ENCODE peak calls at places on chromosomes 4 and X, in eight cellular contexts. P, N, B, W, Y, J, M and G are unnamed samples.
A peak's percentile ranks its signal among the peaks of the same experiment; 100 is the strongest.

GRCh38 chr4:82711158-82711785 is 87.3 kb downstream of the SCD5 start:
- DNase-seq in B (no peak), M (no peak), N (no peak), Y (no peak), P (no peak), J (no peak), W (no peak), G (no peak)

GRCh38 chrX:13387656-13388421 is 68.0 kb upstream of the ATXN3L start:
- DNase-seq in P (no peak), B (no peak), W (no peak), J (no peak), Y (no peak), N (no peak), M (no peak), G (no peak)

GRCh38 chrX:84047339-84047738 is 140.7 kb downstream of the RPS6KA6 start:
- DNase-seq in N (no peak), B (no peak), P (no peak), M (no peak), W (no peak), Y (no peak), J (no peak), G (no peak)

GRCh38 chrX:670596-670995 is 40.0 kb downstream of the SHOX start:
- DNase-seq in M (no peak), W (no peak), J (no peak), Y (no peak), N (no peak), B (no peak), P (no peak), G (no peak)

GRCh38 chr4:111433436-111433835 is 711.8 kb upstream of the FAM241A start:
- DNase-seq in J (no peak), P (no peak), W (no peak), M (no peak), N (no peak), Y (no peak), B (no peak), G (no peak)

GRCh38 chr4:184310881-184311709 is 93.4 kb upstream of the ENPP6 start:
- DNase-seq in N (peak; percentile 36), B (peak; percentile 33), P (no peak), Y (no peak), J (peak; percentile 43), W (peak; percentile 92), M (no peak), G (no peak)

GRCh38 chr4:81486502-81486901 is 14.8 kb upstream of the RASGEF1B start:
- DNase-seq in B (no peak), J (no peak), P (no peak), Y (no peak), N (no peak), W (no peak), M (no peak), G (no peak)

GRCh38 chr4:94068712-94069111 is 139.0 kb upstream of the SMARCAD1 start:
- DNase-seq in W (no peak), N (no peak), M (no peak), Y (no peak), P (no peak), B (no peak), J (no peak), G (no peak)

GRCh38 chrX:153724252-153725038 is at the start of the genes ABCD1 and BCAP31:
- DNase-seq in Y (peak; percentile 86), W (peak; percentile 88), N (peak; percentile 88), M (peak; percentile 90), J (peak; percentile 95), P (peak; percentile 49), B (peak; percentile 91), G (peak; percentile 87)

GRCh38 chr4:76547167-76547760 is 112.2 kb downstream of the SHROOM3 start:
- DNase-seq in B (peak; percentile 25), M (no peak), J (no peak), Y (no peak), P (no peak), W (no peak), N (no peak), G (no peak)

GRCh38 chrX:13078739-13079444 is 34.5 kb upstream of the FAM9C start:
- DNase-seq in Y (no peak), N (peak; percentile 28), B (peak; percentile 85), M (peak; percentile 19), P (no peak), J (peak; percentile 57), W (peak; percentile 59), G (no peak)

GRCh38 chrX:41512394-41512793 is 65.3 kb downstream of the NYX start:
- DNase-seq in W (no peak), B (no peak), Y (no peak), J (no peak), M (no peak), P (no peak), N (no peak), G (no peak)

GRCh38 chrX:130139474-130140201 is 26.0 kb downstream of the AIFM1 start:
- DNase-seq in N (no peak), P (no peak), W (no peak), J (no peak), M (no peak), B (peak; percentile 30), Y (no peak), G (no peak)

GRCh38 chr4:81412941-81413488 is 58.7 kb downstream of the RASGEF1B start:
- DNase-seq in W (no peak), M (no peak), Y (no peak), N (no peak), P (no peak), B (no peak), J (no peak), G (no peak)

GRCh38 chrX:129984196-129984962 is 1.9 kb downstream of the BCORL1 start:
- DNase-seq in N (peak; percentile 28), B (peak; percentile 21), Y (no peak), J (peak; percentile 53), P (no peak), M (peak; percentile 45), W (peak; percentile 33), G (no peak)

GRCh38 chr4:52983563-52984303 is 121.6 kb downstream of the RASL11B start:
- DNase-seq in Y (no peak), B (peak; percentile 77), N (no peak), J (peak; percentile 84), M (no peak), P (peak; percentile 50), W (peak; percentile 66), G (no peak)

GRCh38 chr4:27764526-27764837 is 903.8 kb downstream of the STIM2 start:
- DNase-seq in J (no peak), N (no peak), B (no peak), Y (no peak), P (no peak), W (no peak), M (no peak), G (no peak)

GRCh38 chr4:140382732-140383131 is 9.3 kb downstream of the SCOC start:
- DNase-seq in Y (no peak), M (no peak), J (no peak), W (no peak), P (no peak), N (no peak), B (no peak), G (no peak)

GRCh38 chr4:166535865-166536264 is 662.8 kb downstream of the TLL1 start:
- DNase-seq in Y (no peak), M (no peak), W (no peak), B (peak; percentile 0), P (no peak), J (no peak), N (no peak), G (no peak)

GRCh38 chr4:53507671-53508286 is 83.5 kb downstream of the LNX1 start:
- DNase-seq in J (no peak), W (no peak), P (no peak), Y (no peak), N (peak; percentile 78), B (peak; percentile 98), M (no peak), G (no peak)

GRCh38 chr4:153471691-153472080 is 5.5 kb downstream of the TMEM131L start:
- DNase-seq in N (no peak), P (no peak), M (no peak), Y (no peak), B (no peak), J (no peak), W (no peak), G (no peak)
- H3K4me1 ChIP-seq in N (peaks cover 49% of the 10 kb centered on the region), P (peaks cover 16% of the 10 kb centered on the region), M (peaks cover 19% of the 10 kb centered on the region), Y (peaks cover 51% of the 10 kb centered on the region), B (peaks cover 6% of the 10 kb centered on the region), J (no peaks in the 10 kb centered on the region), W (peaks cover 22% of the 10 kb centered on the region), G (peaks cover 14% of the 10 kb centered on the region)

DNA sequence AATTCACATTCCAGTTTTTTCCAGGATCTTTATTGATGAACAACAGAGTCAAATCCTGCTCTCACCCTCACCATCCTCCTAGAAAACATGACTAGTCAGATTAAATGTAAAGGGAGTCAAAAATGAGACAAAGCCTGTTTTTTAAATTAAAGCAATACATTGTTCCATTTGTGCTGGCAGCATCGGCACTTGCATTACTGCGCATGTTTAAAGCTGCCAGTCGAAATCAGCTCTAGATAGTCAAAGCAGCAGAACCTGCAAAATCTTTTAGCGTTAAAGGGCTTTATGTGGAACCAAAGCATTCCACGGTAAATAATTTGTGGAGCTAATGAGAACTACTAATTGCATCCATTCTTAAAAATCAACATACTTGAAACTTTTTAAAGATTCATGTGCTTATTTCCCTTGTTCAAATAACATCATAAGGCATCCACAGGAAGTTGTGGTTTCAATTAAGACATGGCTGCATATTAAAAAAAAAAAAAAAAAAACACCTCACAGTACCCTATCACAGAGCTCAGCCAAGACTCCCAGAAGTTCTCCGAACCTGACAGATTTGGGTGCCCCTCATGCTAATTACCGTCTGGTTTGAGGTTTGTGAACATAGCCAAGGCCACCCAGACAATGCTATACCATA is 82.2 kb downstream of the SH3KBP1 start:
- DNase-seq in J (no peak), W (no peak), B (peak; percentile 10), M (no peak), Y (no peak), N (no peak), P (no peak), G (no peak)
- H3K4me1 ChIP-seq in J (no peaks in the 10 kb centered on the region), W (no peaks in the 10 kb centered on the region), B (peaks cover under 1% of the 10 kb centered on the region), M (no peaks in the 10 kb centered on the region), Y (peaks cover 41% of the 10 kb centered on the region), N (peaks cover 3% of the 10 kb centered on the region), P (no peaks in the 10 kb centered on the region), G (no peaks in the 10 kb centered on the region)

DNA sequence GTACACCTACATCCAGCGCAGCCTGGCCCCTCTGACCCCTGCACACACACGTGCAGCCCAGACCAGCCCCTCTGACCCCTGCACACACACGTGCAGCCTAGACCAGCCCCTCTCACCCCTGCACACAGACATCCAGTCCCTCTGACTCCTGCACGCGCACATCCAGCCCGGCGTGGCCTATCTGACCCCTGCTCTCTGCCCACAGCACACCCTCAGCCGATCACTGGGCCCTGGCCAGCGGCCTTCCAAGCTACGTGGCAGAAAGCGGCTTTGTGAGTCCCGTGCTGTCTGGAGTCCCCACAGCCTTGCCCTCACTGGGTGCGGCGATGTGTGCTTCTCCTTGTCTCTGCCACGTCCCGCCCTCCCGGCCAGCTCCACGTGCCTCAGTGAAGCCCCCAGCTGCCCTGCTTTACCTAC is 18.3 kb downstream of the ATP5ME start:
- DNase-seq in N (no peak), J (no peak), B (no peak), M (no peak), Y (no peak), W (no peak), P (no peak), G (no peak)
- H3K4me1 ChIP-seq in N (peaks cover 4% of the 10 kb centered on the region), J (no peaks in the 10 kb centered on the region), B (peaks cover 8% of the 10 kb centered on the region), M (no peaks in the 10 kb centered on the region), Y (no peaks in the 10 kb centered on the region), W (no peaks in the 10 kb centered on the region), P (no peaks in the 10 kb centered on the region), G (no peaks in the 10 kb centered on the region)

DNA sequence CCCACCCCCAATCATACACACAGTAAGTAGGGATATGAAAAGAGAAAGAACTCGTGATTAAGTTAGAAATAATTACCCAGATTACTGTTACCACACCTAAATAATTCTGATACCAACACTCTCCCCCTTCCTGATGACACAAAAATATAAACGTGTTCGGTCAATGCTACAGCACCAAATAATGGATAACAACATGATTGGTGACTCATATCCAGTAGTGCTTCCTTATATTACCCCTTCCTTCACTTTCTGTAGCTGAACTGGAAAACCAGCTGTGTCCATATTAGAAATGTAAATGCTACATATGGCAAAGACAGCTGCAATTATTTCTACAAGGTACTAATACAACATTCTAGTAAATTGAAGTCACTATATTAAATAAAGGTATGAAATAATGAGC is 20.8 kb downstream of the EIF4E start:
- DNase-seq in P (no peak), Y (no peak), J (no peak), W (no peak), N (no peak), M (no peak), B (no peak), G (no peak)
- H3K4me1 ChIP-seq in P (peaks cover 37% of the 10 kb centered on the region), Y (peaks cover 37% of the 10 kb centered on the region), J (peaks cover 26% of the 10 kb centered on the region), W (peaks cover 7% of the 10 kb centered on the region), N (peaks cover 72% of the 10 kb centered on the region), M (peaks cover 50% of the 10 kb centered on the region), B (peaks cover 11% of the 10 kb centered on the region), G (peaks cover 24% of the 10 kb centered on the region)